ENCODE peak calls at places on chromosomes 11 and 22, in six cellular contexts. One of them, this sample, is unnamed.

GRCh38 chr11:95297680-95298452 is 66.9 kb upstream of the SESN3 start:
- ATAC-seq in GM12878: no peak
- ATAC-seq in upper lobe of left lung: no peak
- ATAC-seq in K562: no peak
- ATAC-seq in HepG2: no peak
- ATAC-seq in A549: no peak
- ATAC-seq in this sample: no peak

GRCh38 chr11:35245786-35246185 is 106.8 kb downstream of the CD44 start:
- ATAC-seq in upper lobe of left lung: no peak
- ATAC-seq in HepG2: no peak
- ATAC-seq in K562: no peak
- ATAC-seq in GM12878: no peak
- ATAC-seq in A549: no peak
- ATAC-seq in this sample: no peak

GRCh38 chr22:21754523-21755128 is 19.0 kb upstream of the YPEL1 start:
- ATAC-seq in upper lobe of left lung: peak; percentile 43
- ATAC-seq in HepG2: peak; percentile 15
- ATAC-seq in GM12878: peak; percentile 68
- ATAC-seq in K562: peak; percentile 93
- ATAC-seq in A549: peak; percentile 30
- ATAC-seq in this sample: peak; percentile 64

GRCh38 chr11:14908214-14908880 is 16.3 kb upstream of the CYP2R1 start:
- ATAC-seq in upper lobe of left lung: no peak
- ATAC-seq in A549: peak; percentile 85
- ATAC-seq in K562: peak; percentile 85
- ATAC-seq in GM12878: peak; percentile 62
- ATAC-seq in HepG2: peak; percentile 82
- ATAC-seq in this sample: peak; percentile 21

GRCh38 chr11:96134622-96135021 is 208.4 kb downstream of the MAML2 start:
- ATAC-seq in A549: peak; percentile 35
- ATAC-seq in upper lobe of left lung: no peak
- ATAC-seq in HepG2: no peak
- ATAC-seq in GM12878: peak; percentile 70
- ATAC-seq in K562: no peak
- ATAC-seq in this sample: no peak

GRCh38 chr11:95519912-95520311 is 269.7 kb downstream of the FAM76B start:
- ATAC-seq in A549: no peak
- ATAC-seq in HepG2: no peak
- ATAC-seq in upper lobe of left lung: no peak
- ATAC-seq in K562: no peak
- ATAC-seq in GM12878: no peak
- ATAC-seq in this sample: no peak

GRCh38 chr11:11381471-11382100 is 28.5 kb upstream of the CSNK2A3 start:
- ATAC-seq in K562: no peak
- ATAC-seq in GM12878: no peak
- ATAC-seq in A549: no peak
- ATAC-seq in HepG2: no peak
- ATAC-seq in upper lobe of left lung: no peak
- ATAC-seq in this sample: no peak

GRCh38 chr11:64865286-64866172 is 12.9 kb downstream of the EHD1 start:
- ATAC-seq in K562: no peak
- ATAC-seq in HepG2: no peak
- ATAC-seq in A549: no peak
- ATAC-seq in GM12878: peak; percentile 49
- ATAC-seq in upper lobe of left lung: no peak
- ATAC-seq in this sample: no peak

GRCh38 chr22:40413873-40414272 is 43.5 kb downstream of the SGSM3 start:
- ATAC-seq in A549: no peak
- ATAC-seq in K562: no peak
- ATAC-seq in GM12878: peak; percentile 12
- ATAC-seq in upper lobe of left lung: no peak
- ATAC-seq in HepG2: no peak
- ATAC-seq in this sample: no peak

GRCh38 chr22:35894464-35894878 is 134.2 kb downstream of the RBFOX2 start:
- ATAC-seq in HepG2: no peak
- ATAC-seq in upper lobe of left lung: peak; percentile 77
- ATAC-seq in K562: no peak
- ATAC-seq in GM12878: no peak
- ATAC-seq in A549: peak; percentile 47
- ATAC-seq in this sample: peak; percentile 87

GRCh38 chr11:57568330-57568766 is 876 bp upstream of the UBE2L6 start:
- ATAC-seq in HepG2: peak; percentile 39
- ATAC-seq in A549: peak; percentile 60
- ATAC-seq in upper lobe of left lung: peak; percentile 20
- ATAC-seq in GM12878: peak; percentile 20
- ATAC-seq in K562: peak; percentile 26
- ATAC-seq in this sample: no peak

GRCh38 chr11:34727228-34727737 is 106.4 kb downstream of the EHF start:
- ATAC-seq in HepG2: no peak
- ATAC-seq in upper lobe of left lung: no peak
- ATAC-seq in K562: no peak
- ATAC-seq in A549: no peak
- ATAC-seq in GM12878: no peak
- ATAC-seq in this sample: no peak

GRCh38 chr11:57547854-57548377 is 10.5 kb downstream of the SMTNL1 start:
- ATAC-seq in K562: no peak
- ATAC-seq in GM12878: peak; percentile 96
- ATAC-seq in A549: no peak
- ATAC-seq in upper lobe of left lung: no peak
- ATAC-seq in HepG2: no peak
- ATAC-seq in this sample: no peak

GRCh38 chr22:26998134-26998533 is 340.7 kb downstream of the MIAT start:
- ATAC-seq in GM12878: no peak
- ATAC-seq in A549: no peak
- ATAC-seq in upper lobe of left lung: no peak
- ATAC-seq in HepG2: no peak
- ATAC-seq in K562: no peak
- ATAC-seq in this sample: peak; percentile 84

GRCh38 chr11:65572356-65573043 is at the start of gene FAM89B:
- ATAC-seq in K562: peak; percentile 50
- ATAC-seq in GM12878: peak; percentile 11
- ATAC-seq in A549: peak; percentile 8
- ATAC-seq in upper lobe of left lung: no peak
- ATAC-seq in HepG2: no peak
- ATAC-seq in this sample: peak; percentile 42

GRCh38 chr11:61332266-61332822 is 561 bp downstream of the DDB1 start:
- ATAC-seq in upper lobe of left lung: no peak
- ATAC-seq in HepG2: peak; percentile 27
- ATAC-seq in A549: peak; percentile 19
- ATAC-seq in GM12878: peak; percentile 9
- ATAC-seq in K562: peak; percentile 23
- ATAC-seq in this sample: no peak

GRCh38 chr11:111351374-111352081 is 27.5 kb downstream of the POU2AF1 start:
- ATAC-seq in K562: no peak
- ATAC-seq in A549: no peak
- ATAC-seq in GM12878: no peak
- ATAC-seq in upper lobe of left lung: no peak
- ATAC-seq in HepG2: peak; percentile 66
- ATAC-seq in this sample: no peak

GRCh38 chr11:44637477-44637876 is 72.0 kb downstream of the CD82 start:
- ATAC-seq in A549: no peak
- ATAC-seq in HepG2: no peak
- ATAC-seq in upper lobe of left lung: no peak
- ATAC-seq in GM12878: no peak
- ATAC-seq in K562: no peak
- ATAC-seq in this sample: no peak

GRCh38 chr11:2276999-2277328 is 6.6 kb upstream of the ASCL2 start:
- ATAC-seq in upper lobe of left lung: no peak
- ATAC-seq in HepG2: no peak
- ATAC-seq in A549: no peak
- ATAC-seq in GM12878: no peak
- ATAC-seq in K562: peak; percentile 51
- ATAC-seq in this sample: no peak

GRCh38 chr11:103628121-103628520 is 408.3 kb upstream of the DDI1 start:
- ATAC-seq in K562: no peak
- ATAC-seq in A549: no peak
- ATAC-seq in upper lobe of left lung: no peak
- ATAC-seq in GM12878: no peak
- ATAC-seq in HepG2: no peak
- ATAC-seq in this sample: no peak

GRCh38 chr22:40237241-40237640 is 59.5 kb downstream of the TNRC6B start:
- ATAC-seq in HepG2: no peak
- ATAC-seq in upper lobe of left lung: no peak
- ATAC-seq in GM12878: peak; percentile 82
- ATAC-seq in K562: no peak
- ATAC-seq in A549: no peak
- ATAC-seq in this sample: no peak

GRCh38 chr11:124119103-124119502 is 3.9 kb downstream of the VWA5A start:
- ATAC-seq in HepG2: no peak
- ATAC-seq in GM12878: no peak
- ATAC-seq in upper lobe of left lung: no peak
- ATAC-seq in A549: no peak
- ATAC-seq in K562: no peak
- ATAC-seq in this sample: no peak

GRCh38 chr22:21590809-21591641 is 23.5 kb downstream of the UBE2L3 start:
- ATAC-seq in K562: no peak
- ATAC-seq in GM12878: no peak
- ATAC-seq in HepG2: no peak
- ATAC-seq in upper lobe of left lung: no peak
- ATAC-seq in A549: no peak
- ATAC-seq in this sample: no peak

GRCh38 chr22:41875531-41876242 is 39.2 kb downstream of the SHISA8 start:
- ATAC-seq in GM12878: no peak
- ATAC-seq in K562: no peak
- ATAC-seq in upper lobe of left lung: no peak
- ATAC-seq in HepG2: no peak
- ATAC-seq in A549: no peak
- ATAC-seq in this sample: no peak

GRCh38 chr22:41873391-41873790 is 40.5 kb downstream of the SREBF2 start:
- ATAC-seq in upper lobe of left lung: no peak
- ATAC-seq in A549: no peak
- ATAC-seq in HepG2: no peak
- ATAC-seq in GM12878: peak; percentile 34
- ATAC-seq in K562: no peak
- ATAC-seq in this sample: no peak

GRCh38 chr22:41868556-41868955 is 35.7 kb downstream of the SREBF2 start:
- ATAC-seq in A549: no peak
- ATAC-seq in K562: no peak
- ATAC-seq in upper lobe of left lung: no peak
- ATAC-seq in GM12878: no peak
- ATAC-seq in HepG2: no peak
- ATAC-seq in this sample: no peak

GRCh38 chr22:41874090-41874489 is 40.8 kb downstream of the SHISA8 start:
- ATAC-seq in upper lobe of left lung: no peak
- ATAC-seq in A549: no peak
- ATAC-seq in GM12878: no peak
- ATAC-seq in HepG2: no peak
- ATAC-seq in K562: no peak
- ATAC-seq in this sample: no peak

DNA sequence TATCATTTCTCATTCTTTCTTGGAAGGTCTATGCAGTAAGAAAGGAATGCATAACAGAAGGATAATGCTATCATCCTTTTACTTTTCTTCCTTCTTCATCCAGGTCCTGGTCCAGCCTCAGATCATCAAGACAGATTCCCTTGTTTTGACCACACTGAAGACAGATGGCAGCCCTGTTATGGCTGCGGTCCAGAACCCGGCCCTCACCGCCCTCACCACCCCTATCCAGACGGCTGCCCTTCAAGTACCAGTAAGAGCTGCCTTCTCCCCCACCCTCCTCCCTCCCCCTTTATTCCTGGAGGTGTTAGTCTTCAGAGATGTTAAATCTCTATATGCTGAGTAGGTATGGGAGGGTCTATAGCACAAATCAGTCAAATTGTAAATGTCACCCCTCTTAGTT is 37.9 kb downstream of the SREBF2 start:
- ATAC-seq in A549: no peak
- ATAC-seq in K562: no peak
- ATAC-seq in GM12878: no peak
- ATAC-seq in upper lobe of left lung: no peak
- ATAC-seq in HepG2: no peak
- ATAC-seq in this sample: no peak
- H3K4me3 ChIP-seq in A549: no peak overlapping the region
- H3K4me3 ChIP-seq in K562: no peak overlapping the region
- H3K4me3 ChIP-seq in GM12878: no peak overlapping the region
- H3K4me3 ChIP-seq in upper lobe of left lung: no peak overlapping the region
- H3K4me3 ChIP-seq in HepG2: no peak overlapping the region
- H3K4me3 ChIP-seq in this sample: no peak overlapping the region

DNA sequence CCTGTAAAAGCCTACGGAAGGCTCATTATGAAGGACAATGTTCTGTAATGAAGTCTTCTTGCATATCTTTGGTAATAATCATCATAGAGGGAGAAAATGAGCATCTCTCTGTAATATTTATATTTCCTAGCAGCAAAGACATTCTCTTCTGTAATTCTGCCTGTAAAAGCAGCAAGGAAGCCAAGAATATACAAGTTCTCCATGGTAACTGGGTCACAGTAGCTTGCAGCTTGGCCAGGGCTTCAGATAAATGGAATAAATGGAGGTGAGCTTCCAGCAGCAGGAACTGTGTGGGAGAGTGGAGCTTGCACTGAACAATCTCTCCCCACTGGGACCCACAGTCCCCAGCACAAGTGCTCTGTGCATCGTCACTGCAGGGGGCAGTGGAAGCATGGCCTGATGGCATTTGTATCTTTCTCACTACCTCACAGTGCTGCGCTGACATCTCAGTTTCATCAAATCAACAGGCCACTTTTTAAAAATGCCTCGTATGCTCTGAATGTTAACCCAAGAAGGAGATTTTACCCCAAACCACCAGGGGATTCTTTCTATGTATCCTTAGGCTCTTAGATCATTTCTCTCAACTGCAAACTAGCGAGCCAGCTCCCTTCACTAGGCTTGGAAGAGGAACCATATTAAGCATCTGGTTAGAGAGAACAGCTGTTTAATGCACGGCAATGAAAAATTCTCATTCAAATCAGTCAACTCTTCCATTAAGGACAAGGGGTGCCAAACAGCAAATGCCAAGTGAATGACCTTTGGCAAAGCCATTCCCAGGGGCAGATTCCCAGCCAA is 1059.7 kb downstream of the OPCML start:
- ATAC-seq in K562: no peak
- ATAC-seq in HepG2: no peak
- ATAC-seq in A549: no peak
- ATAC-seq in upper lobe of left lung: no peak
- ATAC-seq in GM12878: no peak
- ATAC-seq in this sample: no peak
- TF ChIP-seq EP300 in K562: no peak
- TF ChIP-seq EP300 in HepG2: no peak
- TF ChIP-seq EP300 in A549: no peak
- TF ChIP-seq EP300 in upper lobe of left lung: no peak
- TF ChIP-seq EP300 in GM12878: no peak
- TF ChIP-seq EP300 in this sample: no peak

DNA sequence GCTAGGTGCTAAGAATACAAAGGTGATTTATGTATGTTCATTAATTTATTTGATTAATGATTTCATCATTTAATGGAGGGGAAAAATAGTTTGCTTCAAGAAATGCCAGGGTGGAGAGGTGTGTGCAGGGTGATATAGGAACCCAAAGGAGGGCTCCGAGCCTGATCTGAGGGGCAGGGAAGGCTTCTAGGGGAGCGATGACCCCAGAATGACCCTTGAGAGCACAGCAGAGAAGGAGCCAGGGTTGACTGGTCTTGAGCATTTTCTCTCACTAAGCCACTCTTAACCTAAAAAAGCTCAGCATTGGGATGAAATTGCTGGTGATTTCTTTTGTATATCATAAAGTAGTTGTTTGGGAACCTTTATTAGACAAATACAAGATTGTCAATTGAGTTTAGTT is 35.1 kb downstream of the HIPK3 start:
- ATAC-seq in upper lobe of left lung: no peak
- ATAC-seq in K562: no peak
- ATAC-seq in HepG2: no peak
- ATAC-seq in A549: no peak
- ATAC-seq in GM12878: no peak
- ATAC-seq in this sample: no peak
- H3K4me3 ChIP-seq in upper lobe of left lung: no peak overlapping the region
- H3K4me3 ChIP-seq in K562: no peak overlapping the region
- H3K4me3 ChIP-seq in HepG2: no peak overlapping the region
- H3K4me3 ChIP-seq in A549: no peak overlapping the region
- H3K4me3 ChIP-seq in GM12878: no peak overlapping the region
- H3K4me3 ChIP-seq in this sample: no peak overlapping the region

GRCh38 chr22:39152511-39153219 is at the start of gene CBX7:
- ATAC-seq in GM12878: peak; percentile 79
- ATAC-seq in A549: peak; percentile 88
- ATAC-seq in upper lobe of left lung: peak; percentile 95
- ATAC-seq in K562: peak; percentile 96
- ATAC-seq in HepG2: peak; percentile 72
- ATAC-seq in this sample: peak; percentile 92
- TF ChIP-seq EP300 in GM12878: no peak
- TF ChIP-seq EP300 in A549: no peak
- TF ChIP-seq EP300 in upper lobe of left lung: peak; percentile 4
- TF ChIP-seq EP300 in K562: no peak
- TF ChIP-seq EP300 in HepG2: no peak
- TF ChIP-seq EP300 in this sample: no peak

This sample was measured in gastroesophageal sphincter.